ENCODE peak calls at places on chromosomes 5 and 9, in eight cellular contexts. D is transverse colon; U is astrocyte; I is upper lobe of left lung; P is lower lobe of right lung; Y is CD8-positive, alpha-beta T cell; N is PC-3; V is HCT116. L is an unnamed sample.

GRCh38 chr5:154308457-154309360 is 118.2 kb downstream of the GALNT10 start:
- DNase-seq in D (no peak), N (peak; percentile 81), U (peak; percentile 87), V (no peak), I (no peak), P (no peak), Y (no peak), L (no peak)

GRCh38 chr5:95843733-95844223 is 21.3 kb upstream of the GLRX start:
- DNase-seq in D (no peak), Y (no peak), N (no peak), I (peak; percentile 71), U (no peak), P (peak; percentile 62), V (no peak), L (no peak)

GRCh38 chr5:173568703-173569102 is 47.7 kb downstream of the BOD1 start:
- DNase-seq in V (no peak), P (no peak), U (no peak), D (no peak), Y (no peak), I (no peak), N (no peak), L (no peak)

GRCh38 chr5:111232311-111233049 is 8.3 kb downstream of the CAMK4 start:
- DNase-seq in D (no peak), I (no peak), U (no peak), P (no peak), V (no peak), Y (peak; percentile 52), N (no peak), L (peak; percentile 64)

GRCh38 chr5:6587171-6587570 is 45.7 kb downstream of the NSUN2 start:
- DNase-seq in V (no peak), I (no peak), N (no peak), P (no peak), Y (no peak), D (no peak), U (no peak), L (no peak)

GRCh38 chr9:123814526-123814925 is 115.4 kb downstream of the DENND1A start:
- DNase-seq in Y (no peak), P (no peak), D (no peak), N (no peak), I (no peak), U (no peak), V (no peak), L (no peak)

GRCh38 chr5:36060516-36060885 is 6.2 kb downstream of the UGT3A2 start:
- DNase-seq in U (no peak), V (peak; percentile 16), P (no peak), Y (no peak), N (peak; percentile 55), I (no peak), D (no peak), L (no peak)

GRCh38 chr5:80182802-80183645 is 72.8 kb downstream of the SERINC5 start:
- DNase-seq in U (no peak), I (no peak), N (no peak), V (no peak), P (no peak), Y (peak; percentile 41), D (peak; percentile 26), L (peak; percentile 56)

GRCh38 chr9:95440447-95440846 is 76.3 kb downstream of the PTCH1 start:
- DNase-seq in I (no peak), D (no peak), P (no peak), V (no peak), U (no peak), Y (no peak), N (peak; percentile 3), L (no peak)

GRCh38 chr9:133116346-133117231 is 4.5 kb downstream of the RALGDS start:
- DNase-seq in D (no peak), N (no peak), Y (no peak), V (no peak), I (no peak), U (no peak), P (peak; percentile 43), L (no peak)

GRCh38 chr5:139369181-139369580 is 13.9 kb downstream of the SLC23A1 start:
- DNase-seq in V (no peak), I (no peak), N (no peak), P (no peak), D (no peak), Y (no peak), U (peak; percentile 66), L (no peak)

GRCh38 chr5:149617760-149618306 is 36.5 kb downstream of the ARHGEF37 start:
- DNase-seq in D (no peak), V (no peak), Y (no peak), N (no peak), I (no peak), U (no peak), P (no peak), L (no peak)

GRCh38 chr5:14406554-14406849 is 175.1 kb upstream of the OTULINL start:
- DNase-seq in Y (no peak), N (peak; percentile 99), D (no peak), I (no peak), P (no peak), U (peak; percentile 97), V (no peak), L (no peak)
- H3K27ac ChIP-seq in Y (no peak overlapping the region), N (peak overlapping the region; percentile 90), D (no peak overlapping the region), I (no peak overlapping the region), P (no peak overlapping the region), U (peak overlapping the region; percentile 93), V (no peak overlapping the region), L (no peak overlapping the region)

DNA sequence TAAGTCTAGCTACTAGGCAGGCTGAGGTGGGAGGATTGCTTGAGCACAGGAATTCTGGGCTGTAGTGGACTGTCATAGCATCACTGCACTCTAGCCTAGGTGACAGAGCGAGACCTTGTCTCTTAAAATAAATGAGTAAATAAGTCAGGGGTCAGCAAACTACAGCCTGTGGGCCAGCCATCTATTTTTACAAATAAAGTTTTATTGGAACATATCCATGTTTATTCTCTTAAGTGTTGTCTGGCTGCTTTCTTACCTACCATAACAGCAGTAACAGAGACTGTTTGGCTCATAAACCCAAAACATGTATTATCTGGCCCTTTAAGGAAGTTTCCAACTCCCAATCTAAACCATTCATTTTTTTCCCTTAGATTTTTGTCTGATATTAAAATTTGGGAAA is 29.6 kb downstream of the DIMT1 start:
- DNase-seq in N (no peak), V (no peak), I (no peak), Y (no peak), U (no peak), D (no peak), P (no peak), L (no peak)
- H3K4me3 ChIP-seq in N (no peak overlapping the region), V (no peak overlapping the region), I (no peak overlapping the region), Y (no peak overlapping the region), U (no peak overlapping the region), D (no peak overlapping the region), P (no peak overlapping the region), L (no peak overlapping the region)

GRCh38 chr9:8437259-8437658 is 637.7 kb upstream of the DMAC1 start:
- DNase-seq in Y (no peak), I (no peak), P (no peak), V (no peak), N (no peak), U (no peak), D (no peak), L (no peak)
- H3K9me3 ChIP-seq in Y (no peaks in the 10 kb centered on the region), I (no peaks in the 10 kb centered on the region), P (no peaks in the 10 kb centered on the region), V (peaks cover 24% of the 10 kb centered on the region), N (no peaks in the 10 kb centered on the region), U (no peaks in the 10 kb centered on the region), D (no peaks in the 10 kb centered on the region), L (no peaks in the 10 kb centered on the region)

GRCh38 chr5:158744226-158744625 is 355.5 kb downstream of the EBF1 start:
- DNase-seq in I (no peak), U (no peak), Y (no peak), V (no peak), N (no peak), D (no peak), P (no peak), L (no peak)

GRCh38 chr5:158751961-158752655 is 347.6 kb downstream of the EBF1 start:
- DNase-seq in I (no peak), N (no peak), Y (no peak), P (no peak), V (no peak), U (no peak), D (no peak), L (no peak)

GRCh38 chr5:158748535-158748934 is 351.2 kb downstream of the EBF1 start:
- DNase-seq in V (no peak), Y (no peak), D (no peak), P (no peak), I (no peak), N (no peak), U (no peak), L (no peak)

GRCh38 chr5:158744680-158745079 is 355.0 kb downstream of the EBF1 start:
- DNase-seq in I (no peak), Y (no peak), V (no peak), U (no peak), D (no peak), P (no peak), N (no peak), L (no peak)

DNA sequence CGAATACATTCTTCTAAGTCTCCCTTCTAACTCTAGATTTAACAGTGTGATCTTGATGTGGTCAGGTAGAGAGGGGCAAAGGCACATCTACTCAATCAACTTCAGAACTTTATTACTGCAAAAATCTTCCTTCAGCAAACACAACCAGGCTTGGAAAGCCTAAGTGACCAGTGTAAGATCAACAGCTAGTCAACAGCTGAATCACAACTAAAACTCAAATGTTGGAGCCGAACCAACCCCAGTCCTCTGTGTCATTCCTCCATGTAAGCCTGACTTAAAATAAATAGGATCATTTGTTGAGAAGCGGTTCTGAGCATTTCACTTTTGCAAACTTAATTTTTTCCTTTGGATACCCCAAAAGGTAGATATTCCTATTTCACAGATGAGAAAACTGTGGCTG is 352.7 kb downstream of the EBF1 start:
- DNase-seq in P (no peak), Y (no peak), I (no peak), U (no peak), N (peak; percentile 70), D (no peak), V (no peak), L (no peak)
- H3K27ac ChIP-seq in P (no peak overlapping the region), Y (no peak overlapping the region), I (no peak overlapping the region), U (no peak overlapping the region), N (no peak overlapping the region), D (no peak overlapping the region), V (no peak overlapping the region), L (no peak overlapping the region)

DNA sequence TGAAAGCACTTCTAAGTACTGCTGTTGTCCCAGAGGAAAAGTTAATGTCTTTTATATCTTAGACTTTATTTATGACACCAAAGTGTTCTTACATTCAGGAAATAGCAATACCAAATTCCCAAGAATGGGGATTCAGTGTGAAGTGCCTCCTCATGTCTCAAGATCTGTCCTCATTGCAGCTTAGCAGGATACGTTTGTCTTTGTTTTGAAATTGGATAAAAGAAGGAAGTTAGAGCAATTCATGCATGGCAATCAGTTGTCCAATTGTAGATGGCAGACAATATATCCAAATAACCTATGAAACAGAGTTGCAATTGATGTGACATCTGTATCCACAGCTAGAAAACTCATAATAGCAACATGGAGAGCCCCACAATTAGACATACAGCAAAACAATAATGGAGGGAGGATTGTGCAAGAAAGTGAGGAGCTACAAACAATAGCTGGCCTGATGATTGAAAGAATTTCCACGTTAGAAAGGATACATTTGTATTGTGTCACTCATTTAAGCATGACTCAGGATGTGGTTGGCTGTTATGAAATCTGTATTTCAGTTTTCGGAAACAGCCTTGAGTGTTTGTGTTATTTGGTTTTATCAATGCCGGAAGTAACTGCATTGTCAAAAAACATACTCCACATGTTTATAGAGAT is 132.0 kb downstream of the FAM174A start:
- DNase-seq in D (no peak), P (no peak), Y (no peak), N (peak; percentile 86), I (no peak), U (peak; percentile 57), V (no peak), L (peak; percentile 38)
- H3K4me3 ChIP-seq in D (no peak overlapping the region), P (no peak overlapping the region), Y (no peak overlapping the region), N (no peak overlapping the region), I (no peak overlapping the region), U (no peak overlapping the region), V (no peak overlapping the region), L (no peak overlapping the region)

GRCh38 chr5:180253036-180253824 is 38.7 kb downstream of the MAPK9 start:
- DNase-seq in N (no peak), P (no peak), V (no peak), U (peak; percentile 6), Y (no peak), I (no peak), D (no peak), L (no peak)
- H3K9me3 ChIP-seq in N (peaks cover 38% of the 10 kb centered on the region), P (peaks cover 94% of the 10 kb centered on the region), V (peaks cover 33% of the 10 kb centered on the region), U (peaks cover 65% of the 10 kb centered on the region), Y (peaks cover 62% of the 10 kb centered on the region), I (peaks cover 78% of the 10 kb centered on the region), D (peaks cover 84% of the 10 kb centered on the region), L (peaks cover 51% of the 10 kb centered on the region)

L was measured in CD4-positive, alpha-beta memory T cell.